ENCODE peak calls at places on chromosomes 2 and 18, in four cellular contexts. M is cardiac fibroblast, O is kidney, H is AG10803. C is an unnamed sample.

GRCh38 chr2:215940645-215941184 is 72.6 kb downstream of the MREG start:
- DNase-seq in H (peak), O (no peak), M (no peak), C (no peak)

GRCh38 chr2:209696836-209697711 is 74.6 kb upstream of the UNC80 start:
- DNase-seq in M (no peak), H (no peak), O (no peak), C (no peak)

GRCh38 chr2:118535171-118535817 is 312.2 kb downstream of the EN1 start:
- DNase-seq in H (no peak), M (no peak), O (no peak), C (no peak)

GRCh38 chr2:129627437-129627836 is 352.0 kb upstream of the RAB6C start:
- DNase-seq in M (no peak), O (no peak), H (no peak), C (no peak)

GRCh38 chr2:99066075-99066557 is 75.4 kb upstream of the C2orf15 start:
- DNase-seq in H (peak), O (no peak), M (peak), C (peak)

GRCh38 chr2:230471074-230471473 is 55.1 kb downstream of the SP100 start:
- DNase-seq in M (no peak), O (no peak), H (no peak), C (no peak)

GRCh38 chr2:136324966-136325365 is 207.0 kb upstream of the CXCR4 start:
- DNase-seq in H (no peak), M (no peak), O (no peak), C (no peak)

GRCh38 chr2:202120827-202121226 is 47.8 kb downstream of the KIAA2012 start:
- DNase-seq in O (no peak), H (no peak), M (no peak), C (no peak)

GRCh38 chr2:142142595-142142994 is 11.8 kb upstream of the LRP1B start:
- DNase-seq in O (no peak), H (no peak), M (no peak), C (peak)

GRCh38 chr2:2547911-2548310 is 216.8 kb upstream of the MYT1L start:
- DNase-seq in H (no peak), M (no peak), O (peak), C (no peak)

GRCh38 chr2:22282902-22283301 is 1102.1 kb upstream of the KLHL29 start:
- DNase-seq in H (no peak), O (no peak), M (peak), C (no peak)

GRCh38 chr2:178756343-178756742 is 50.9 kb downstream of the TTN start:
- DNase-seq in H (peak), M (no peak), O (no peak), C (no peak)

GRCh38 chr18:3577456-3577855 is 127.5 kb downstream of the TGIF1 start:
- DNase-seq in O (no peak), H (peak), M (no peak), C (no peak)

GRCh38 chr2:236787885-236788284 is 218.3 kb downstream of the ACKR3 start:
- DNase-seq in H (no peak), M (no peak), O (no peak), C (no peak)

GRCh38 chr2:223835701-223836532 is 1.5 kb downstream of the AP1S3 start:
- DNase-seq in O (no peak), H (no peak), M (no peak), C (peak)

GRCh38 chr2:100476606-100477005 is 6.3 kb downstream of the NMS start:
- DNase-seq in O (no peak), M (no peak), H (no peak), C (no peak)

GRCh38 chr2:172311921-172312345 is 115.5 kb upstream of the ITGA6 start:
- DNase-seq in M (peak), O (no peak), H (peak), C (no peak)

GRCh38 chr2:160515120-160515519 is 21.5 kb upstream of the RBMS1 start:
- DNase-seq in O (no peak), M (no peak), H (no peak), C (no peak)

DNA sequence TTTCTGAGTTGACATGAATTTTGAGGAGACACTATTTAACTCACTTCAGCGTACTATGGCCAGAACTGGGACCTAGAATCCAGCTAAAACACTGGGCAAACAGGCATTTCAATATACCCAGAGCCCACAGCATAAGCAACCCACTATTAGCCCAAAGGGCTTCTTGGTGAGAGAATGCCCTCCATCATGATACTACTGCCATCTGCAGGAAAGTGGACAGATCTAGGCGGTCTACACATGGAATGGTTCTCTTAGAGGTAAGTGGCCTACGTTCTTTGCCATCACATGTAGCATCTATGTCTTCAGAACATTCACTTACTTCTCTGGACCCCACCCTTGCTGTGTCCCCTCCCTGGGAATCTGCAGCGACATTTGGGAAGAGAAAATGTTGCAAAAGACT is 181.3 kb upstream of the LINC00305 start:
- DNase-seq in H (no peak), O (no peak), M (no peak), C (peak)
- TF ChIP-seq CTCF in H (no peak), O (peak), M (no peak), C (no peak)

GRCh38 chr2:164917296-164917903 is 37.9 kb downstream of the SLC38A11 start:
- DNase-seq in H (peak), M (peak), O (no peak), C (peak)
- TF ChIP-seq CTCF in H (peak), M (peak), O (peak), C (peak)

GRCh38 chr18:48039769-48040215 is 109.3 kb upstream of the SMAD2 start:
- DNase-seq in M (no peak), H (no peak), O (peak), C (no peak)

GRCh38 chr18:48036641-48037421 is 106.4 kb upstream of the SMAD2 start:
- DNase-seq in M (peak), H (no peak), O (peak), C (no peak)

GRCh38 chr18:48038636-48039035 is 108.2 kb upstream of the SMAD2 start:
- DNase-seq in O (peak), M (no peak), H (no peak), C (no peak)

GRCh38 chr18:48036191-48036590 is 105.7 kb upstream of the SMAD2 start:
- DNase-seq in H (no peak), O (peak), M (peak), C (no peak)

GRCh38 chr18:48037481-48038271 is 107.2 kb upstream of the SMAD2 start:
- DNase-seq in H (no peak), O (peak), M (peak), C (peak)
- TF ChIP-seq CTCF in H (peak), O (peak), M (peak), C (peak)

GRCh38 chr2:34907812-34908211 is 1308.7 kb upstream of the FAM98A start:
- DNase-seq in H (no peak), M (no peak), O (no peak), C (no peak)
- TF ChIP-seq CTCF in H (no peak), M (no peak), O (no peak), C (no peak)